ENCODE peak calls at places on chromosome 16, in six cellular contexts. A is fibroblast of lung, S is left ventricle myocardium inferior, U is adipocyte, W is AG04450, E is HCT116. Z is an unnamed sample.

GRCh38 chr16:24993722-24994686 is 21.2 kb downstream of the ARHGAP17 start:
- DNase-seq in A (peak), S (no peak), U (peak), W (peak), E (peak), Z (peak)

GRCh38 chr16:13070268-13070667 is 168.9 kb downstream of the SHISA9 start:
- DNase-seq in A (no peak), S (no peak), U (no peak), W (no peak), E (no peak), Z (no peak)

GRCh38 chr16:68936729-68937631 is 93.6 kb downstream of the TANGO6 start:
- DNase-seq in A (peak), S (no peak), U (peak), W (no peak), E (no peak), Z (peak)

GRCh38 chr16:78709137-78709871 is 609.9 kb downstream of the WWOX start:
- DNase-seq in A (no peak), S (no peak), U (no peak), W (no peak), E (no peak), Z (no peak)

GRCh38 chr16:23509441-23509754 is 896 bp downstream of the GGA2 start:
- DNase-seq in A (no peak), S (no peak), U (peak), W (no peak), E (no peak), Z (no peak)

GRCh38 chr16:6777624-6778023 is 555.0 kb upstream of the RBFOX1 start:
- DNase-seq in A (no peak), S (no peak), U (no peak), W (no peak), E (no peak), Z (no peak)

GRCh38 chr16:29876186-29876577 is 13.2 kb upstream of the CDIPT start:
- DNase-seq in A (no peak), S (no peak), U (no peak), W (no peak), E (no peak), Z (no peak)

GRCh38 chr16:50411034-50411433 is 42.2 kb upstream of the BRD7 start:
- DNase-seq in A (no peak), S (no peak), U (no peak), W (no peak), E (no peak), Z (no peak)

GRCh38 chr16:54281535-54282201 is 4.9 kb downstream of the IRX3 start:
- DNase-seq in A (no peak), S (no peak), U (no peak), W (no peak), E (no peak), Z (no peak)

GRCh38 chr16:54938351-54939346 is 8.0 kb downstream of the IRX5 start:
- DNase-seq in A (peak), S (no peak), U (no peak), W (no peak), E (no peak), Z (peak)

GRCh38 chr16:49931931-49932330 is 76.0 kb upstream of the ZNF423 start:
- DNase-seq in A (no peak), S (no peak), U (no peak), W (no peak), E (no peak), Z (no peak)

GRCh38 chr16:72568502-72568901 is 396.5 kb upstream of the PMFBP1 start:
- DNase-seq in A (no peak), S (no peak), U (no peak), W (no peak), E (no peak), Z (no peak)

GRCh38 chr16:49556252-49557069 is 182.9 kb downstream of the C16orf78 start:
- DNase-seq in A (peak), S (no peak), U (peak), W (no peak), E (peak), Z (peak)

GRCh38 chr16:49557070-49557446 is 183.5 kb downstream of the C16orf78 start:
- DNase-seq in A (no peak), S (no peak), U (no peak), W (no peak), E (no peak), Z (no peak)

GRCh38 chr16:69406780-69407331 is 17.6 kb upstream of the CYB5B start:
- DNase-seq in A (peak), S (no peak), U (no peak), W (no peak), E (peak), Z (no peak)

GRCh38 chr16:11848842-11849241 is 2.5 kb downstream of the RSL1D1 start:
- DNase-seq in A (peak), S (no peak), U (peak), W (no peak), E (no peak), Z (peak)

GRCh38 chr16:12188674-12189249 is 212.2 kb downstream of the SNX29 start:
- DNase-seq in A (peak), S (no peak), U (peak), W (no peak), E (no peak), Z (no peak)

GRCh38 chr16:58032710-58033293 is 7.2 kb downstream of the MMP15 start:
- DNase-seq in A (no peak), S (peak), U (no peak), W (no peak), E (no peak), Z (peak)

GRCh38 chr16:79469999-79470398 is 130.5 kb downstream of the MAF start:
- DNase-seq in A (no peak), S (peak), U (no peak), W (no peak), E (no peak), Z (no peak)

GRCh38 chr16:69711115-69711740 is 15.1 kb downstream of the NQO1 start:
- DNase-seq in A (peak), S (no peak), U (peak), W (peak), E (peak), Z (peak)

DNA sequence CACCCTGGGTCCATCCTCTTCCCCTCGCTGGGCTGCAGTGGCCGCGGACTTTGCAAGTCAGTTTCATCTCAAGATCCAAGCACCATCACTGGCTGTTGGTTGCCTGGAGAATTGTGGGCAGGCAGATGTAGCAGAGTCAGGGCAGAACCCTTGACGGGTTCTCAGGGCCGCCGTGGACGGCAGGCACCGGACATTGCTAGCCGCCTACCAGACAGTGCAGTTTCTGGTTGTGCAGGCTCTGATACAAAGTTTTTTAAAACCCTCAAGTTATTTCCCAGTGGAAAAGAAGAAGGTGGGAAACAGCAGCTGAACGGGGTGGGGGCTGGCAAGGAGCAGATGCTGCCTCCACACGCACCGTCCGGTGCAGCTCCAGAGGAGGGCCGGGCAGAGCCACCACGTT is 3.4 kb downstream of the MAPK8IP3 start:
- DNase-seq in A (no peak), S (no peak), U (no peak), W (no peak), E (no peak), Z (no peak)
- H3K4me3 ChIP-seq in A (no peak), S (peak), U (peak), W (peak), E (no peak), Z (no peak)

GRCh38 chr16:67014641-67015315 is 14.2 kb upstream of the CBFB start:
- DNase-seq in A (no peak), S (no peak), U (no peak), W (no peak), E (no peak), Z (no peak)

GRCh38 chr16:67011274-67011673 is 17.7 kb upstream of the CBFB start:
- DNase-seq in A (no peak), S (no peak), U (no peak), W (no peak), E (no peak), Z (no peak)

GRCh38 chr16:67013823-67014640 is 14.9 kb upstream of the CBFB start:
- DNase-seq in A (peak), S (peak), U (peak), W (no peak), E (no peak), Z (peak)

GRCh38 chr16:67015317-67015731 is 13.6 kb upstream of the CBFB start:
- DNase-seq in A (no peak), S (no peak), U (no peak), W (no peak), E (peak), Z (no peak)

DNA sequence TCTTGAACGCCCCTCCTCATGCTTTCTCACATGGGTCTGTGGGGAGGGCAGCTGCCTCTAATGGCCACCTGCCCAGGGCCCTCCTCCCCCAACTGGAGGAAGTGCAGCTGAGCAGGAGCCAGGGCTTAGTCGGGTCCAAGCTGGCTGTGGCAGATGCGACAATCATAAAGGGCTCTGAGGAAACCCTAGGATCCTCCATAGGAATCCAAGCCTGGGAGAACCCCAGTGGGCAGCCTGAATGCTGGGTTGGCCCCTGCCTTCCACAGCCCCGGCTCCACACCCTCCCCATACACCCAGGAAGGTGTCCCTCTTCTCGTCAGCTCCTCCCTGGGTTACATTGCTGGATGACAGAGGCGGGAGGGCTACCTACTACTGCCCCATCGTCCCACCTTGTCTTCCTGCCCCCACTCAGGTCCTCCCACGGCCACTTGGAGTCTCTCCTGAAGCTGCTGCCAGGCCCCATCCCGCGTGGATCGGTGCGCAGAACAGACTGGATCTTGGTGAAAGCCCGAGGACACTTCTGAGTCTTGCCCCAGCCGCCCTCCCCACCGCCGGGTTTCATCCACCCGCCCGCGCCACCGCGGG is 15.6 kb upstream of the CBFB start:
- DNase-seq in A (no peak), S (no peak), U (no peak), W (no peak), E (no peak), Z (no peak)
- H3K4me3 ChIP-seq in A (peak), S (peak), U (peak), W (peak), E (peak), Z (peak)

DNA sequence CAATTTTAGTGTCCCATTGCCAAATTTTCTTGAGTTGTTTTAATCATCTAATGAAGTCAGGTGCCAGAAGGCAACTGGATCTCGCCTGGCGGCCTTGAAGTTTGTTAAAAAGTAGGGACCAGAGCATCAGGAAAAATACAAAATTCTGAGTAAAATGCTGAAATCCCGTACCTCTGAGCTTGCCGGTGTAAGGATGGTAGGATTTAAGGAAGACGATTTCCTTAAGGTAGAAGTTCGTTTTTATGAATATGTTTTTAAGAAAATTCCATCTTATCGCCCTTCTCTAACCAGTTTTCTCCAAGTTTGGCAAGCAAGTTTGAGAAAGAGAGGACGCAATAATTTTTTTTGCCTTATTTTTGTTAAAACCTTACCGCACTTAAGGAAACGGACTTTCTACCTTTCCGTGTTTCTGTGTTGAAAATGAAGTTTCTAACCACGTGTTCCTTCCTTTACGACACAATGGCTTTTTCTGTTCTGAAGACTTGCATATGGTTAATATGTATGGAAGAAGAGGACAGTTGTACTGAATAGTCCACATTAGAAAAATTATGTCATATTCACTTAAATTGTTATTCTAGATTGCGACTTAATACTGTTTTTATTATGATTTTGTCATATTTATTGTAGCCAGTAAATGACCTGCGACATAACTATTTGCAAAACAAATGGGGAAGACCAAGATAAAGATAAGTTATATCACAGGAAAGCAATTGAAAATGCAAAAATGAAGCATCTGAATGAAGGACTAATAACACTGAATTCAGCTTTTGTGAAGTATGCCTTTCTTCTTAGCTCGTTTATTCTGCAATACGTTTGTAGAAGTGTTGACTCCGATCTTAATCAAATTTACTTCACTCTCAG is 886 bp downstream of the ATF7IP2 start:
- DNase-seq in A (peak), S (no peak), U (peak), W (no peak), E (no peak), Z (peak)
- H3K4me3 ChIP-seq in A (peak), S (peak), U (peak), W (peak), E (peak), Z (peak)

GRCh38 chr16:88684569-88685155 is 1.6 kb downstream of the SNAI3 start:
- DNase-seq in A (no peak), S (no peak), U (no peak), W (no peak), E (no peak), Z (no peak)
- H3K4me3 ChIP-seq in A (no peak), S (peak), U (no peak), W (no peak), E (no peak), Z (no peak)

GRCh38 chr16:83967838-83968482 is at the start of gene NECAB2:
- DNase-seq in A (peak), S (peak), U (peak), W (no peak), E (no peak), Z (peak)
- H3K4me3 ChIP-seq in A (peak), S (peak), U (no peak), W (peak), E (no peak), Z (peak)

DNA sequence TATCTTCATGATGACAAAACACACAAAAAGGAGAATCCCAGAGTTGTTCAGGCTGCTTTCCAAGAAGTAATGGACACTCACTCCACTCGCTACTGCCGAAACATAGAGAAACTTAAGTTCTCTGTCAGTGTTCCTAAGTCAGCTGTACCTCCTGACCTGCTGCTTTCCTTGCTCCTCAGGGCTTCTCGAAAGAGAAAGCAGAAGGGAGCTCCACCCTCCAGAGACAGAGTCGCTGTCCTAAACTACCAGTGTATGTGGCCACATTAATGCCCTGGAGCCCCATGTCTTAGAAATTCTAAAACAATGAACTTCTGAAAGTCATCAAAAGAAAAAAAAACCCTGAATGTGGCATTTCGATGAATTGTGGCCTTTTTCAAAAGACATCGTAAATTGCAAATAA is 390.8 kb upstream of the MON1B start:
- DNase-seq in A (no peak), S (no peak), U (no peak), W (no peak), E (no peak), Z (no peak)
- H3K4me3 ChIP-seq in A (no peak), S (no peak), U (no peak), W (no peak), E (no peak), Z (no peak)

GRCh38 chr16:65343556-65343955 is 221.7 kb upstream of the CDH11 start:
- DNase-seq in A (peak), S (no peak), U (no peak), W (no peak), E (no peak), Z (no peak)

GRCh38 chr16:65339062-65339461 is 217.2 kb upstream of the CDH11 start:
- DNase-seq in A (peak), S (no peak), U (no peak), W (no peak), E (no peak), Z (no peak)

DNA sequence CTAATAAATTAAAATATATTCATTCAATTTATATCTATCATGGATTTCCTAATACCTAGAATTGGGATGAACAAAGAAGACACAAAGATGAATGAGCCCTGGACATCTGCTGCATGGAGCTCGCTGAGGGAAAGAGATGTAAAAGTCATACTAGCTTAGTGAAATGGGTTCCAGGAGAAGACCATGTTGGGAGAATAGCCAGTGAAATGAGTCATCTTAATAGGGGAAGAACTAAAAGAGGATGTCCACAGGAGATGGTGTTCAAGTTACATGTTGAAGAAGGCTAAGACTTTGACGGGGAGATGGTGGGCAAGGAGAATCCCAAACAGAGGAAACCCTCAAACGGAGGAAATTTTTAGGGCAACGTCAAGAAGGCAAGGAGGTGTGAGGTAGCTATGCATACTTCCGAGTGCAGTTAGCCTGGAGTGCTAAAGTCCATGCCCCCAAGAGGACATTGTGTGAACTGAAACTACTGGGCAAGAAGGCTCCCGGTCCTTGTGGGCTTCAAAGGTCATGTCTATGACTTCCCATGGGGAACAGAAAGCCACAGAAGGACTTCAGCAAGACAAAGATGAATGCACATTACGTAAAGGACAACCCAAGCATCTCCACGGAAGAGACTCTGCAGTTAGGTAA is 220.5 kb upstream of the CDH11 start:
- DNase-seq in A (peak), S (no peak), U (no peak), W (no peak), E (no peak), Z (no peak)
- H3K4me3 ChIP-seq in A (no peak), S (no peak), U (no peak), W (no peak), E (no peak), Z (no peak)